ENCODE peak calls at places on chromosome 21, in six cellular contexts. C, N, X, Z, H and V are unnamed samples.

GRCh38 chr21:27570306-27570868 is 603.5 kb upstream of the ADAMTS5 start:
- DNase-seq in C (no peak), N (no peak), X (peak), Z (peak), H (peak), V (peak)

GRCh38 chr21:15730484-15731242 is 881 bp downstream of the USP25 start:
- DNase-seq in C (no peak), N (peak), X (no peak), Z (no peak), H (peak), V (no peak)

GRCh38 chr21:14773777-14774345 is 227.7 kb upstream of the SAMSN1 start:
- DNase-seq in C (peak), N (peak), X (no peak), Z (no peak), H (peak), V (no peak)

GRCh38 chr21:46127239-46128105 is 27.9 kb downstream of the FTCD start:
- DNase-seq in C (peak), N (no peak), X (no peak), Z (no peak), H (no peak), V (no peak)

GRCh38 chr21:34807881-34808568 is 139.2 kb downstream of the CLIC6 start:
- DNase-seq in C (peak), N (no peak), X (peak), Z (peak), H (peak), V (peak)

GRCh38 chr21:45542242-45542666 is at the start of gene SLC19A1:
- DNase-seq in C (peak), N (peak), X (peak), Z (no peak), H (peak), V (peak)

GRCh38 chr21:45539796-45540600 is 2.2 kb downstream of the SLC19A1 start:
- DNase-seq in C (no peak), N (peak), X (no peak), Z (no peak), H (no peak), V (no peak)

GRCh38 chr21:26115346-26115745 is 55.2 kb downstream of the APP start:
- DNase-seq in C (no peak), N (no peak), X (no peak), Z (peak), H (peak), V (no peak)

GRCh38 chr21:45949928-45950739 is 31.4 kb upstream of the COL6A1 start:
- DNase-seq in C (no peak), N (no peak), X (no peak), Z (no peak), H (no peak), V (no peak)

GRCh38 chr21:19781881-19782652 is 1216.1 kb upstream of the NCAM2 start:
- DNase-seq in C (no peak), N (no peak), X (no peak), Z (no peak), H (no peak), V (peak)

GRCh38 chr21:44996096-44996495 is 56.3 kb downstream of the SLX9 start:
- DNase-seq in C (no peak), N (peak), X (no peak), Z (no peak), H (no peak), V (no peak)

GRCh38 chr21:25639167-25639921 is at the start of gene JAM2:
- DNase-seq in C (no peak), N (peak), X (peak), Z (no peak), H (peak), V (no peak)

GRCh38 chr21:26798856-26799751 is 46.1 kb downstream of the ADAMTS1 start:
- DNase-seq in C (no peak), N (no peak), X (peak), Z (no peak), H (no peak), V (peak)

GRCh38 chr21:28783641-28784185 is 209.0 kb downstream of the LTN1 start:
- DNase-seq in C (no peak), N (no peak), X (no peak), Z (no peak), H (no peak), V (no peak)

GRCh38 chr21:46089285-46089684 is 8.6 kb upstream of the COL6A2 start:
- DNase-seq in C (no peak), N (no peak), X (no peak), Z (no peak), H (no peak), V (no peak)

GRCh38 chr21:18155508-18156193 is 89.0 kb upstream of the CHODL start:
- DNase-seq in C (no peak), N (no peak), X (no peak), Z (no peak), H (no peak), V (no peak)

GRCh38 chr21:18499761-18500376 is 96.3 kb upstream of the TMPRSS15 start:
- DNase-seq in C (peak), N (no peak), X (peak), Z (no peak), H (peak), V (peak)

GRCh38 chr21:26769613-26770188 is 75.5 kb downstream of the ADAMTS1 start:
- DNase-seq in C (peak), N (no peak), X (peak), Z (peak), H (peak), V (no peak)

GRCh38 chr21:20882462-20883415 is 115.5 kb upstream of the NCAM2 start:
- DNase-seq in C (peak), N (peak), X (peak), Z (no peak), H (peak), V (peak)

GRCh38 chr21:15063821-15064575 is 802 bp downstream of the NRIP1 start:
- DNase-seq in C (no peak), N (peak), X (no peak), Z (no peak), H (peak), V (peak)

GRCh38 chr21:16588433-16588860 is 858.7 kb downstream of the USP25 start:
- DNase-seq in C (no peak), N (peak), X (peak), Z (peak), H (peak), V (peak)

GRCh38 chr21:14452031-14452778 is 69.3 kb upstream of the HSPA13 start:
- DNase-seq in C (no peak), N (no peak), X (no peak), Z (no peak), H (no peak), V (no peak)

GRCh38 chr21:44763451-44764318 is 37.9 kb downstream of the UBE2G2 start:
- DNase-seq in C (no peak), N (no peak), X (no peak), Z (no peak), H (no peak), V (no peak)

GRCh38 chr21:39531777-39532333 is 80.1 kb downstream of the SH3BGR start:
- DNase-seq in C (no peak), N (no peak), X (no peak), Z (no peak), H (no peak), V (no peak)

GRCh38 chr21:18602711-18603110 is 199.1 kb upstream of the TMPRSS15 start:
- DNase-seq in C (no peak), N (no peak), X (no peak), Z (no peak), H (no peak), V (no peak)

GRCh38 chr21:32917392-32918135 is 108.2 kb upstream of the OLIG2 start:
- DNase-seq in C (no peak), N (no peak), X (no peak), Z (no peak), H (peak), V (peak)

GRCh38 chr21:32925098-32925497 is 100.6 kb upstream of the OLIG2 start:
- DNase-seq in C (no peak), N (no peak), X (no peak), Z (no peak), H (no peak), V (no peak)

GRCh38 chr21:32918467-32919140 is 107.1 kb upstream of the OLIG2 start:
- DNase-seq in C (no peak), N (no peak), X (no peak), Z (no peak), H (no peak), V (no peak)

GRCh38 chr21:32920474-32920873 is 105.3 kb upstream of the OLIG2 start:
- DNase-seq in C (no peak), N (no peak), X (no peak), Z (no peak), H (no peak), V (no peak)

DNA sequence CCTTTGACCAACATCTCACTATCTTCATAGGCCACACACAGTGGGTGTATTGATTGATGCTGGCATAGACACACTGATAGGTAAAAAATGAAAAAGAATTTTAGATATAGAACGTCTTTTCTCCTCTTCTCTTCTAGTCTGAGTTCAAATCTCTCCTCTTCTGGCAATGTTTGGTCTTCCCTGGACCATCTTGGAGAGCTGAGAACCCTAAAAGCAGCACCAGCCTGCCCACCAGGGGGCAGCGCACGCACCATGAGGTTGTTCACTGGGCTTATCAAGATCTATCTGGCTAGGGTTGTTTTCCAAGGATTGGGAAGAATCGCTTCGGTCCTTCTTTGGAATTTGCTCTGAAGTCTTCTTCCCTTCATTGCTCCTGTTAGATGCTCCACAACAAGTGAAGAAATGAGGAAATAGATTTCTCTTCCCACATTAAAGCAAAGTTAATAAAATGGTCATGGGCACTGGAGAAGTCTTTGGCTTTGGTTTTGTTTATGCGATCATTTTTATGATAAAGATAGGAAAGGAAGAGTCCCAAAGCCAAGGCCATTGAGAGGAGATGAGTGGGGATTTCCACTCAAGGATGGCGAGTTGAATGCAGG is 104.0 kb upstream of the OLIG2 start:
- DNase-seq in C (peak), N (peak), X (peak), Z (no peak), H (no peak), V (peak)
- TF ChIP-seq CTCF in C (peak), N (peak), X (peak), Z (peak), H (peak), V (peak)

GRCh38 chr21:42009018-42009830 is 936 bp downstream of the ZBTB21 start:
- DNase-seq in C (peak), N (peak), X (peak), Z (peak), H (peak), V (no peak)
- TF ChIP-seq CTCF in C (no peak), N (no peak), X (peak), Z (peak), H (no peak), V (no peak)

GRCh38 chr21:32457360-32457840 is 44.9 kb downstream of the EVA1C start:
- DNase-seq in C (no peak), N (peak), X (peak), Z (no peak), H (peak), V (no peak)
- TF ChIP-seq CTCF in C (no peak), N (no peak), X (peak), Z (no peak), H (peak), V (no peak)

GRCh38 chr21:42781150-42781980 is 98.0 kb downstream of the WDR4 start:
- DNase-seq in C (no peak), N (peak), X (no peak), Z (no peak), H (peak), V (no peak)
- TF ChIP-seq CTCF in C (no peak), N (no peak), X (no peak), Z (no peak), H (peak), V (no peak)

DNA sequence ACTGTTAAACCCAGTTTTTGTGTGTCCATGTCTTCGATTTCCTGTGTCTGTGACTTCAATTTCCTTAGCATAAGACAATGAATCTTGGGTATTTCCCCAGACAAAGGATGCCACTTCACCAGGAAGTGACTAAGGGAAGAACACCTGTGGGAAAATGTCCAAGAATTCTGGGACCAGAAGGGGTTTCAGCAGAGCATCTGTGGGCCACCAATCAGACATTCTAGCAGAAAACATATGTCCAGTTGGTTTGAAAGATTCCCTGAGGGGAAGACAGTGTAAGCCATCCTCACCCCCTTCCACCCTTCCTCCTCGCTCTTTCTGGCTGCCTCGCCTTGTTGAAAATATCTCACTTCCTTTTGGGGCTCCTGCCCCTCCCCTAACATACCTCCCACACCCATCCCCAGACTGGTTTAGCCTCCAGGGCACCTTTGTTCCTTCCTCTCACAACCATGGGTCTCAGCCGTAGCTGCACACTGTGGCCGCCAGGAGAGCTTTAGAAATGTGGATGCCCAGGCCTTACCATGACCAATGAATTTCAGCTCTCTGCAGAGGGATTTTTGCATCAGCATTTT is 25.5 kb upstream of the IFNAR1 start:
- DNase-seq in C (peak), N (no peak), X (no peak), Z (no peak), H (no peak), V (no peak)
- TF ChIP-seq CTCF in C (no peak), N (no peak), X (no peak), Z (no peak), H (no peak), V (no peak)

GRCh38 chr21:38171723-38172344 is 85.0 kb upstream of the KCNJ15 start:
- DNase-seq in C (peak), N (no peak), X (peak), Z (no peak), H (peak), V (peak)

GRCh38 chr21:38167345-38167744 is 89.4 kb upstream of the KCNJ15 start:
- DNase-seq in C (no peak), N (no peak), X (no peak), Z (no peak), H (no peak), V (no peak)

GRCh38 chr21:38170283-38170682 is 86.5 kb upstream of the KCNJ15 start:
- DNase-seq in C (no peak), N (peak), X (peak), Z (no peak), H (no peak), V (peak)

GRCh38 chr21:38175321-38175720 is 81.5 kb upstream of the KCNJ15 start:
- DNase-seq in C (no peak), N (no peak), X (no peak), Z (no peak), H (no peak), V (no peak)

GRCh38 chr21:38170705-38171682 is 85.8 kb upstream of the KCNJ15 start:
- DNase-seq in C (no peak), N (no peak), X (peak), Z (no peak), H (no peak), V (peak)
- TF ChIP-seq CTCF in C (peak), N (no peak), X (peak), Z (peak), H (no peak), V (peak)

DNA sequence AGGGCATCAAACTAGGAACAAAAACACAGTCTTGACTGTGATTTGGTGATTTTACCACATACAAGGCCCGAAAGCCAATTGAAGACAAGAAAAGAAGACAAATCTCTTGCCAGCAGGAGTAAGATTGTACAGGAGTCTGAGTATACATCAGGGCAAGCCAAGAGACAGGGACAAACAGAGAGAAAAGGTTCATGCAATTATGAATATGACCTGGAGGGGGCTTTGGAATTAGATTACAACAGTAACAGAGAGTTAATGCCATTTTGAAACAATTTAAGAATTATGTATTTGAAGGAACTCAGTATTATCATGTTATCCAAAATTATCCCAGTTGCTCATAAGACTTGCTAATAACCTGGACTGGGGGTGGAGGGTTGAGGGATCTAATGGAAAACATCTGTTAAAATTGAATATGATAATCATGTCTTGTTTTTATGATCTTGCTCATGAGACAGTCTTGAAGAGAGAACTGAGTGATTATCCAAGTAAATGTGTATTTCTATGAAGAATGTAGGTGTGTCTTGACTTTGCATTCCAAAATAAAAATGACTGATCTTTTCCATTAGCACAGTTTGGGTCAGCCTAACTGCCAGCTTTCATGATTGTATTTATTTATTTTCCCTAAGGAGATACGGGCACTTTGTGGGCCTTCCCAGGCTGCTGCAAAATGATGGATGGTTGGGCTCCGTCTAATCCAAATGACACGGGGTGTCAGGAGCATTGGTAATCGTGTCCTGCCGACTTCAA is 117.7 kb downstream of the ERG start:
- DNase-seq in C (peak), N (no peak), X (peak), Z (no peak), H (no peak), V (peak)
- TF ChIP-seq CTCF in C (no peak), N (no peak), X (peak), Z (peak), H (no peak), V (peak)

DNA sequence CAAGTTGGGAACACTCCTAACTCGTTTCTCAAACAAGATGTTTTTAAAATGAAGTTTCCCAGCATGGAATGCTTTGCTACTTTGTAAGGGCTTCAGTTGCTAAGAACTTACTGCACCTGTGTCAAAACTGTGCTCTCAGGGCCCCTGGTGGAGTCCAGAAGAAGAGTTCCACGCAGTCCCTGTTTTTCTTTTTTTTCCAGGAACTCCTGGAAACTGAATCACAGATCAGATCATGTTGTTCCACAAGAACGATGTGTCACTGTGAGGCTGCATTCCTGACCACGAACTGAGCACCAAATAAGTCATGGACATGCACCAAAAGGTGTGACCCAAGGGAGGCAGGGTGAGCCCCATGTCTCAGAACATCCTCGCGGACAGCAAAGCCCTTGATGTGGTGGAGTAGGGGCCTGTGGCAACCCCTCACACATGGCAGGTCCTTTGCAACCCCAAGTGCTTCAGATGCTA is 257.2 kb downstream of the KCNJ6 start:
- DNase-seq in C (no peak), N (no peak), X (peak), Z (no peak), H (peak), V (peak)
- TF ChIP-seq CTCF in C (no peak), N (no peak), X (peak), Z (peak), H (peak), V (peak)